ENCODE peak calls at places on chromosomes 4 and X, in eight cellular contexts. One of them, this sample, is unnamed.

GRCh38 chr4:13783800-13784411 is 156.4 kb upstream of the BOD1L1 start:
- DNase-seq in activated T-cell treated with anti-CD3 and anti-CD28 coated beads, Interleukin-2, amount 50 U/mL, for 4 hours: no peak
- DNase-seq in activated CD4-positive, alpha-beta T cell treated with anti-CD3 and anti-CD28 coated beads, Interleukin-2, amount 10 ng/mL, durations not matched to agents 7 days and 5 days: no peak
- DNase-seq in activated B cell treated with CpG ODN at 0.5 μM for 24 hours: no peak
- DNase-seq in cardiac muscle cell: peak; percentile 67
- DNase-seq in suprapubic skin: no peak
- DNase-seq in fibroblast of the aortic adventitia: peak; percentile 6
- DNase-seq in psoas muscle: no peak
- DNase-seq in this sample: no peak

GRCh38 chrX:110317079-110317819 is 636 bp downstream of the AMMECR1 start:
- DNase-seq in activated T-cell treated with anti-CD3 and anti-CD28 coated beads, Interleukin-2, amount 50 U/mL, for 4 hours: peak; percentile 9
- DNase-seq in activated CD4-positive, alpha-beta T cell treated with anti-CD3 and anti-CD28 coated beads, Interleukin-2, amount 10 ng/mL, durations not matched to agents 7 days and 5 days: peak; percentile 21
- DNase-seq in activated B cell treated with CpG ODN at 0.5 μM for 24 hours: peak; percentile 28
- DNase-seq in cardiac muscle cell: no peak
- DNase-seq in suprapubic skin: peak; percentile 72
- DNase-seq in fibroblast of the aortic adventitia: no peak
- DNase-seq in psoas muscle: peak; percentile 14
- DNase-seq in this sample: peak; percentile 28

GRCh38 chrX:1292581-1293310 is 24.1 kb downstream of the CSF2RA start:
- DNase-seq in activated T-cell treated with anti-CD3 and anti-CD28 coated beads, Interleukin-2, amount 50 U/mL, for 4 hours: no peak
- DNase-seq in activated CD4-positive, alpha-beta T cell treated with anti-CD3 and anti-CD28 coated beads, Interleukin-2, amount 10 ng/mL, durations not matched to agents 7 days and 5 days: no peak
- DNase-seq in activated B cell treated with CpG ODN at 0.5 μM for 24 hours: no peak
- DNase-seq in cardiac muscle cell: no peak
- DNase-seq in suprapubic skin: no peak
- DNase-seq in fibroblast of the aortic adventitia: no peak
- DNase-seq in psoas muscle: no peak
- DNase-seq in this sample: no peak

GRCh38 chr4:24810016-24810415 is 14.6 kb downstream of the SOD3 start:
- DNase-seq in activated T-cell treated with anti-CD3 and anti-CD28 coated beads, Interleukin-2, amount 50 U/mL, for 4 hours: no peak
- DNase-seq in activated CD4-positive, alpha-beta T cell treated with anti-CD3 and anti-CD28 coated beads, Interleukin-2, amount 10 ng/mL, durations not matched to agents 7 days and 5 days: no peak
- DNase-seq in activated B cell treated with CpG ODN at 0.5 μM for 24 hours: no peak
- DNase-seq in cardiac muscle cell: no peak
- DNase-seq in suprapubic skin: peak; percentile 13
- DNase-seq in fibroblast of the aortic adventitia: peak; percentile 49
- DNase-seq in psoas muscle: no peak
- DNase-seq in this sample: no peak

GRCh38 chr4:99979872-99980271 is 29.8 kb upstream of the H2AZ1 start:
- DNase-seq in activated T-cell treated with anti-CD3 and anti-CD28 coated beads, Interleukin-2, amount 50 U/mL, for 4 hours: no peak
- DNase-seq in activated CD4-positive, alpha-beta T cell treated with anti-CD3 and anti-CD28 coated beads, Interleukin-2, amount 10 ng/mL, durations not matched to agents 7 days and 5 days: no peak
- DNase-seq in activated B cell treated with CpG ODN at 0.5 μM for 24 hours: no peak
- DNase-seq in cardiac muscle cell: no peak
- DNase-seq in suprapubic skin: no peak
- DNase-seq in fibroblast of the aortic adventitia: no peak
- DNase-seq in psoas muscle: no peak
- DNase-seq in this sample: no peak

GRCh38 chr4:128468485-128468989 is 180.9 kb upstream of the PGRMC2 start:
- DNase-seq in activated T-cell treated with anti-CD3 and anti-CD28 coated beads, Interleukin-2, amount 50 U/mL, for 4 hours: no peak
- DNase-seq in activated CD4-positive, alpha-beta T cell treated with anti-CD3 and anti-CD28 coated beads, Interleukin-2, amount 10 ng/mL, durations not matched to agents 7 days and 5 days: no peak
- DNase-seq in activated B cell treated with CpG ODN at 0.5 μM for 24 hours: no peak
- DNase-seq in cardiac muscle cell: peak; percentile 98
- DNase-seq in suprapubic skin: no peak
- DNase-seq in fibroblast of the aortic adventitia: peak; percentile 99
- DNase-seq in psoas muscle: no peak
- DNase-seq in this sample: no peak

GRCh38 chrX:11787564-11787963 is 29.5 kb downstream of the MSL3 start:
- DNase-seq in activated T-cell treated with anti-CD3 and anti-CD28 coated beads, Interleukin-2, amount 50 U/mL, for 4 hours: peak; percentile 72
- DNase-seq in activated CD4-positive, alpha-beta T cell treated with anti-CD3 and anti-CD28 coated beads, Interleukin-2, amount 10 ng/mL, durations not matched to agents 7 days and 5 days: peak; percentile 75
- DNase-seq in activated B cell treated with CpG ODN at 0.5 μM for 24 hours: peak; percentile 46
- DNase-seq in cardiac muscle cell: peak; percentile 74
- DNase-seq in suprapubic skin: peak; percentile 77
- DNase-seq in fibroblast of the aortic adventitia: peak; percentile 39
- DNase-seq in psoas muscle: peak; percentile 64
- DNase-seq in this sample: peak; percentile 53

GRCh38 chrX:120517936-120518335 is 42.8 kb downstream of the CUL4B start:
- DNase-seq in activated T-cell treated with anti-CD3 and anti-CD28 coated beads, Interleukin-2, amount 50 U/mL, for 4 hours: no peak
- DNase-seq in activated CD4-positive, alpha-beta T cell treated with anti-CD3 and anti-CD28 coated beads, Interleukin-2, amount 10 ng/mL, durations not matched to agents 7 days and 5 days: no peak
- DNase-seq in activated B cell treated with CpG ODN at 0.5 μM for 24 hours: no peak
- DNase-seq in cardiac muscle cell: peak; percentile 52
- DNase-seq in suprapubic skin: no peak
- DNase-seq in fibroblast of the aortic adventitia: peak; percentile 69
- DNase-seq in psoas muscle: no peak
- DNase-seq in this sample: no peak

GRCh38 chr4:150078041-150078995 is at the start of gene DCLK2:
- DNase-seq in activated T-cell treated with anti-CD3 and anti-CD28 coated beads, Interleukin-2, amount 50 U/mL, for 4 hours: no peak
- DNase-seq in activated CD4-positive, alpha-beta T cell treated with anti-CD3 and anti-CD28 coated beads, Interleukin-2, amount 10 ng/mL, durations not matched to agents 7 days and 5 days: no peak
- DNase-seq in activated B cell treated with CpG ODN at 0.5 μM for 24 hours: peak; percentile 40
- DNase-seq in cardiac muscle cell: peak; percentile 97
- DNase-seq in suprapubic skin: peak; percentile 82
- DNase-seq in fibroblast of the aortic adventitia: peak; percentile 92
- DNase-seq in psoas muscle: peak; percentile 82
- DNase-seq in this sample: no peak

GRCh38 chrX:143757375-143757774 is 36.8 kb upstream of the SPANXN2 start:
- DNase-seq in activated T-cell treated with anti-CD3 and anti-CD28 coated beads, Interleukin-2, amount 50 U/mL, for 4 hours: no peak
- DNase-seq in activated CD4-positive, alpha-beta T cell treated with anti-CD3 and anti-CD28 coated beads, Interleukin-2, amount 10 ng/mL, durations not matched to agents 7 days and 5 days: no peak
- DNase-seq in activated B cell treated with CpG ODN at 0.5 μM for 24 hours: no peak
- DNase-seq in cardiac muscle cell: no peak
- DNase-seq in suprapubic skin: no peak
- DNase-seq in fibroblast of the aortic adventitia: no peak
- DNase-seq in psoas muscle: no peak
- DNase-seq in this sample: no peak

GRCh38 chr4:139452000-139452399 is 1.9 kb upstream of the RAB33B start:
- DNase-seq in activated T-cell treated with anti-CD3 and anti-CD28 coated beads, Interleukin-2, amount 50 U/mL, for 4 hours: no peak
- DNase-seq in activated CD4-positive, alpha-beta T cell treated with anti-CD3 and anti-CD28 coated beads, Interleukin-2, amount 10 ng/mL, durations not matched to agents 7 days and 5 days: no peak
- DNase-seq in activated B cell treated with CpG ODN at 0.5 μM for 24 hours: no peak
- DNase-seq in cardiac muscle cell: no peak
- DNase-seq in suprapubic skin: no peak
- DNase-seq in fibroblast of the aortic adventitia: no peak
- DNase-seq in psoas muscle: no peak
- DNase-seq in this sample: no peak

GRCh38 chr4:63226236-63226635 is 1183.0 kb downstream of the TECRL start:
- DNase-seq in activated T-cell treated with anti-CD3 and anti-CD28 coated beads, Interleukin-2, amount 50 U/mL, for 4 hours: no peak
- DNase-seq in activated CD4-positive, alpha-beta T cell treated with anti-CD3 and anti-CD28 coated beads, Interleukin-2, amount 10 ng/mL, durations not matched to agents 7 days and 5 days: no peak
- DNase-seq in activated B cell treated with CpG ODN at 0.5 μM for 24 hours: no peak
- DNase-seq in cardiac muscle cell: no peak
- DNase-seq in suprapubic skin: no peak
- DNase-seq in fibroblast of the aortic adventitia: no peak
- DNase-seq in psoas muscle: no peak
- DNase-seq in this sample: no peak

GRCh38 chr4:148312996-148313490 is 129.2 kb downstream of the NR3C2 start:
- DNase-seq in activated T-cell treated with anti-CD3 and anti-CD28 coated beads, Interleukin-2, amount 50 U/mL, for 4 hours: no peak
- DNase-seq in activated CD4-positive, alpha-beta T cell treated with anti-CD3 and anti-CD28 coated beads, Interleukin-2, amount 10 ng/mL, durations not matched to agents 7 days and 5 days: no peak
- DNase-seq in activated B cell treated with CpG ODN at 0.5 μM for 24 hours: no peak
- DNase-seq in cardiac muscle cell: no peak
- DNase-seq in suprapubic skin: no peak
- DNase-seq in fibroblast of the aortic adventitia: no peak
- DNase-seq in psoas muscle: no peak
- DNase-seq in this sample: no peak

GRCh38 chr4:55378617-55379467 is 16.9 kb upstream of the TMEM165 start:
- DNase-seq in activated T-cell treated with anti-CD3 and anti-CD28 coated beads, Interleukin-2, amount 50 U/mL, for 4 hours: no peak
- DNase-seq in activated CD4-positive, alpha-beta T cell treated with anti-CD3 and anti-CD28 coated beads, Interleukin-2, amount 10 ng/mL, durations not matched to agents 7 days and 5 days: no peak
- DNase-seq in activated B cell treated with CpG ODN at 0.5 μM for 24 hours: no peak
- DNase-seq in cardiac muscle cell: no peak
- DNase-seq in suprapubic skin: no peak
- DNase-seq in fibroblast of the aortic adventitia: no peak
- DNase-seq in psoas muscle: no peak
- DNase-seq in this sample: no peak

GRCh38 chr4:41687971-41688370 is 60.6 kb downstream of the PHOX2B start:
- DNase-seq in activated T-cell treated with anti-CD3 and anti-CD28 coated beads, Interleukin-2, amount 50 U/mL, for 4 hours: no peak
- DNase-seq in activated CD4-positive, alpha-beta T cell treated with anti-CD3 and anti-CD28 coated beads, Interleukin-2, amount 10 ng/mL, durations not matched to agents 7 days and 5 days: no peak
- DNase-seq in activated B cell treated with CpG ODN at 0.5 μM for 24 hours: no peak
- DNase-seq in cardiac muscle cell: no peak
- DNase-seq in suprapubic skin: no peak
- DNase-seq in fibroblast of the aortic adventitia: no peak
- DNase-seq in psoas muscle: no peak
- DNase-seq in this sample: no peak

GRCh38 chr4:73208376-73208775 is 50.2 kb downstream of the ANKRD17 start:
- DNase-seq in activated T-cell treated with anti-CD3 and anti-CD28 coated beads, Interleukin-2, amount 50 U/mL, for 4 hours: no peak
- DNase-seq in activated CD4-positive, alpha-beta T cell treated with anti-CD3 and anti-CD28 coated beads, Interleukin-2, amount 10 ng/mL, durations not matched to agents 7 days and 5 days: no peak
- DNase-seq in activated B cell treated with CpG ODN at 0.5 μM for 24 hours: no peak
- DNase-seq in cardiac muscle cell: no peak
- DNase-seq in suprapubic skin: no peak
- DNase-seq in fibroblast of the aortic adventitia: peak; percentile 51
- DNase-seq in psoas muscle: no peak
- DNase-seq in this sample: no peak

GRCh38 chr4:8583655-8584025 is 3.4 kb downstream of the GPR78 start:
- DNase-seq in activated T-cell treated with anti-CD3 and anti-CD28 coated beads, Interleukin-2, amount 50 U/mL, for 4 hours: peak; percentile 1
- DNase-seq in activated CD4-positive, alpha-beta T cell treated with anti-CD3 and anti-CD28 coated beads, Interleukin-2, amount 10 ng/mL, durations not matched to agents 7 days and 5 days: no peak
- DNase-seq in activated B cell treated with CpG ODN at 0.5 μM for 24 hours: no peak
- DNase-seq in cardiac muscle cell: no peak
- DNase-seq in suprapubic skin: no peak
- DNase-seq in fibroblast of the aortic adventitia: no peak
- DNase-seq in psoas muscle: no peak
- DNase-seq in this sample: no peak

GRCh38 chrX:10971176-10971575 is 140.0 kb upstream of the HCCS start:
- DNase-seq in activated T-cell treated with anti-CD3 and anti-CD28 coated beads, Interleukin-2, amount 50 U/mL, for 4 hours: no peak
- DNase-seq in activated CD4-positive, alpha-beta T cell treated with anti-CD3 and anti-CD28 coated beads, Interleukin-2, amount 10 ng/mL, durations not matched to agents 7 days and 5 days: no peak
- DNase-seq in activated B cell treated with CpG ODN at 0.5 μM for 24 hours: no peak
- DNase-seq in cardiac muscle cell: peak; percentile 5
- DNase-seq in suprapubic skin: no peak
- DNase-seq in fibroblast of the aortic adventitia: peak; percentile 58
- DNase-seq in psoas muscle: no peak
- DNase-seq in this sample: no peak

GRCh38 chr4:185339941-185340340 is 55.8 kb downstream of the LRP2BP start:
- DNase-seq in activated T-cell treated with anti-CD3 and anti-CD28 coated beads, Interleukin-2, amount 50 U/mL, for 4 hours: no peak
- DNase-seq in activated CD4-positive, alpha-beta T cell treated with anti-CD3 and anti-CD28 coated beads, Interleukin-2, amount 10 ng/mL, durations not matched to agents 7 days and 5 days: no peak
- DNase-seq in activated B cell treated with CpG ODN at 0.5 μM for 24 hours: no peak
- DNase-seq in cardiac muscle cell: no peak
- DNase-seq in suprapubic skin: no peak
- DNase-seq in fibroblast of the aortic adventitia: no peak
- DNase-seq in psoas muscle: no peak
- DNase-seq in this sample: no peak

GRCh38 chr4:138680251-138680650 is 335.3 kb upstream of the NOCT start:
- DNase-seq in activated T-cell treated with anti-CD3 and anti-CD28 coated beads, Interleukin-2, amount 50 U/mL, for 4 hours: no peak
- DNase-seq in activated CD4-positive, alpha-beta T cell treated with anti-CD3 and anti-CD28 coated beads, Interleukin-2, amount 10 ng/mL, durations not matched to agents 7 days and 5 days: no peak
- DNase-seq in activated B cell treated with CpG ODN at 0.5 μM for 24 hours: no peak
- DNase-seq in cardiac muscle cell: no peak
- DNase-seq in suprapubic skin: no peak
- DNase-seq in fibroblast of the aortic adventitia: no peak
- DNase-seq in psoas muscle: no peak
- DNase-seq in this sample: no peak

GRCh38 chr4:41098093-41098492 is 116.2 kb downstream of the APBB2 start:
- DNase-seq in activated T-cell treated with anti-CD3 and anti-CD28 coated beads, Interleukin-2, amount 50 U/mL, for 4 hours: no peak
- DNase-seq in activated CD4-positive, alpha-beta T cell treated with anti-CD3 and anti-CD28 coated beads, Interleukin-2, amount 10 ng/mL, durations not matched to agents 7 days and 5 days: no peak
- DNase-seq in activated B cell treated with CpG ODN at 0.5 μM for 24 hours: no peak
- DNase-seq in cardiac muscle cell: no peak
- DNase-seq in suprapubic skin: no peak
- DNase-seq in fibroblast of the aortic adventitia: no peak
- DNase-seq in psoas muscle: no peak
- DNase-seq in this sample: no peak

GRCh38 chrX:110182362-110182761 is 135.5 kb downstream of the AMMECR1 start:
- DNase-seq in activated T-cell treated with anti-CD3 and anti-CD28 coated beads, Interleukin-2, amount 50 U/mL, for 4 hours: no peak
- DNase-seq in activated CD4-positive, alpha-beta T cell treated with anti-CD3 and anti-CD28 coated beads, Interleukin-2, amount 10 ng/mL, durations not matched to agents 7 days and 5 days: no peak
- DNase-seq in activated B cell treated with CpG ODN at 0.5 μM for 24 hours: no peak
- DNase-seq in cardiac muscle cell: no peak
- DNase-seq in suprapubic skin: no peak
- DNase-seq in fibroblast of the aortic adventitia: peak; percentile 49
- DNase-seq in psoas muscle: no peak
- DNase-seq in this sample: no peak